ENCODE peak calls at places on chromosomes 11 and 22, in seven cellular contexts. E is AG09309; T is GM13977; X is brain microvascular endothelial cell; Q is heart right ventricle; N is pancreas; D is CD8-positive, alpha-beta T cell. S is an unnamed sample.

GRCh38 chr11:45217991-45218390 is 68.2 kb downstream of the SYT13 start:
- DNase-seq in E (no peak), T (no peak), X (no peak), Q (no peak), N (no peak), D (no peak), S (no peak)

GRCh38 chr11:10267821-10268220 is 26.2 kb downstream of the SBF2 start:
- DNase-seq in E (peak), T (no peak), X (no peak), Q (no peak), N (no peak), D (no peak), S (no peak)

GRCh38 chr11:10317281-10317755 is 12.4 kb downstream of the ADM start:
- DNase-seq in E (no peak), T (no peak), X (no peak), Q (no peak), N (no peak), D (no peak), S (no peak)

GRCh38 chr11:103413266-103413888 is 304.2 kb downstream of the DYNC2H1 start:
- DNase-seq in E (no peak), T (no peak), X (no peak), Q (no peak), N (no peak), D (no peak), S (no peak)

GRCh38 chr22:24094966-24095365 is 83.9 kb downstream of the CABIN1 start:
- DNase-seq in E (no peak), T (no peak), X (no peak), Q (no peak), N (no peak), D (no peak), S (no peak)

GRCh38 chr11:132471491-132471890 is 1060.8 kb downstream of the OPCML start:
- DNase-seq in E (peak), T (no peak), X (no peak), Q (no peak), N (no peak), D (no peak), S (no peak)

GRCh38 chr11:28017816-28018215 is 90.1 kb downstream of the KIF18A start:
- DNase-seq in E (peak), T (no peak), X (peak), Q (no peak), N (no peak), D (no peak), S (no peak)

GRCh38 chr22:39517470-39517869 is 2.9 kb upstream of the ATF4 start:
- DNase-seq in E (no peak), T (no peak), X (no peak), Q (no peak), N (no peak), D (no peak), S (no peak)

GRCh38 chr11:57417056-57417455 is 9.9 kb downstream of the SLC43A3 start:
- DNase-seq in E (peak), T (no peak), X (no peak), Q (no peak), N (no peak), D (no peak), S (no peak)

GRCh38 chr11:60926500-60926899 is 2.2 kb downstream of the TMEM132A start:
- DNase-seq in E (no peak), T (no peak), X (no peak), Q (no peak), N (no peak), D (no peak), S (no peak)

GRCh38 chr11:13316528-13316961 is 39.0 kb downstream of the BMAL1 start:
- DNase-seq in E (no peak), T (no peak), X (peak), Q (no peak), N (no peak), D (no peak), S (no peak)

GRCh38 chr11:130514851-130515250 is 66.4 kb downstream of the ADAMTS15 start:
- DNase-seq in E (no peak), T (no peak), X (no peak), Q (no peak), N (no peak), D (no peak), S (peak)

GRCh38 chr11:130514316-130514715 is 65.9 kb downstream of the ADAMTS15 start:
- DNase-seq in E (peak), T (no peak), X (no peak), Q (no peak), N (no peak), D (no peak), S (peak)

GRCh38 chr11:130512662-130513061 is 64.2 kb downstream of the ADAMTS15 start:
- DNase-seq in E (no peak), T (no peak), X (no peak), Q (no peak), N (no peak), D (no peak), S (no peak)

GRCh38 chr11:130511765-130512164 is 63.3 kb downstream of the ADAMTS15 start:
- DNase-seq in E (no peak), T (no peak), X (no peak), Q (no peak), N (no peak), D (no peak), S (no peak)

DNA sequence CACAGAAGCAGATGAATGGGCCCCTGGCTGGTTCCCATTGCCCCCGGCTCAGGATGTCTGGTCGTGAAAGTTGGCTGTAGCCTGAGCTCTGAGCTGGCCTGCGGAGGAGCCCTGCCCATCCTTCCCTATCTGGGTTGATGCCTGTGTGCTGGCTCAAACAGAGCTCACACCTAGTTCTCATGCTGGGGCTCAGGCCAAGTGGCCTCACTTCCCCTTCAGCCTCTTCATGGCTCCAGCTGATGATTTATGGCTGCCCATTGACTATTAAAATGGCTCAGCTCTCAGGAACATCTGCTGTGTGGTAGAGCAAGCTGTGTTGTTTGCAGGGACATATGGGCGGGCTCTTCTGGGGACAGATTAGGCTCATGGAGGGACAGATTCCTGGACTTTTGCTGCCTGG is 64.7 kb downstream of the ADAMTS15 start:
- DNase-seq in E (no peak), T (no peak), X (no peak), Q (peak), N (no peak), D (no peak), S (no peak)
- TF ChIP-seq CTCF in E (no peak), T (no peak), X (no peak), Q (no peak), N (no peak), D (no peak), S (no peak)

GRCh38 chr22:28951969-28952521 is 68.7 kb downstream of the ZNRF3 start:
- DNase-seq in E (peak), T (no peak), X (peak), Q (no peak), N (no peak), D (no peak), S (no peak)
- TF ChIP-seq CTCF in E (peak), T (no peak), X (peak), Q (peak), N (no peak), D (no peak), S (peak)

DNA sequence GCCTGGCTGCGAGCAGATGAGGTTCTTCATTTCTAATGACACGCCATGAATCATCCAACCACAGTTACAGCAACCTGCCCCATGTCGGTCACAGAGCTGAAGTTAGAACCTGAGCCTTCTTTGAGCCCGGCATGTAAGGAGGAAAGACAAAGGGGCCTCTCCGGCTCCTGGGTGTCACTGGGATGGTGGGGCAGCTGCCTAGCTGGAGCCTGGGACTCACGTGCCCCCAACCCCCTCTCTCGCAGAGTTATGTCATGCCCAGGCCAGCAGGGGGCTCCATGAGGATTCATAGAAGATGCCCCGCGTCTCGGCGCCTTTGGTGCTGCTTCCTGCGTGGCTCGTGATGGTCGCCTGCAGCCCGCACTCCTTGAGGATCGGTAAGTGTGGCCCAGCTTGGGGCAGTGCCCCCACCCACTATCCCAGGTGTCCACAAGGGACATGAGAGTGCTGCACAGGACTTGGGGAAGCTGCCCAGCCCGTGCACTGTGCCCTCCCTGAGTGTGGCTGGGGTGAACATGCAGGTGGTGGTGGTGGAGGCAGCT is 148.5 kb downstream of the GRIK4 start:
- DNase-seq in E (no peak), T (peak), X (peak), Q (no peak), N (no peak), D (no peak), S (no peak)
- TF ChIP-seq CTCF in E (peak), T (peak), X (peak), Q (peak), N (no peak), D (no peak), S (peak)

DNA sequence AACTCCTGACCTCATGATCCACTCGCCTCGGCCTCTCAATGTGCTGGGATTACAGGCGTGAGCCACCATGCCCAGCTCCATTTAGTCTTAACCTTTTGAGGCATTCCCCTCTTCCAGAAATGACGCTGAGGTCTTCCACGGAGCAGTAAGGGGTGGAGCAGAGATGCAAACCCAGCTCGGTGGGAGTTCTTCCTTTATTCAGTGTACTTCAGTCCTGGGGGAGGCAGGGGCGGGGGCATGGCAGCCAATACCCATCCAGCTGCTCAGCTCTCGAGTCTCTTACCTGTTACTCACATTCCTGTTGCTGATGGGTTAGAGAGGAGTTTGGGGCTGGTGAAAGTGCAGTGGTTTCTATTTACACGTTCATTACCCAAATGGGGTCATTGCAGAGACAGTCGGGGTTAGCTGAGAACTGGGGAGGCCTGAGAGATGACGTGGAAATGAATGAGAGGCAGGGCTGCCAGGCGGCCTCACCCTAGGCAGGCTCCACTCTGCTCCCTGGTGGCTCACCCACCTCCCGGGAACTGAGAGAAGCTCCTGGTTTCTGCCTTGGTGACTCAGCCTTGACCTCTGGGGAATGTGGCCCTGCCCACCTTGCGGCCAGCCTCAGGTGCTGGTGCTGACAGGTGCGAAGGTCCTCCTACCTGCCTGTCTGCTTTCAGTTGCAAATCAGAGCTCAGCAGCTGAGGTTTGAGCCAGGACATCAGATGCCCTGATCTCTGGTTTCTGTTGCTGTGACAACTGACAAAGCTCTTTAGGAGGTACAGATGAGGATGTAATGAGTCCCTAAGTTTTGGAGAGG is 13.4 kb upstream of the ST14 start:
- DNase-seq in E (no peak), T (no peak), X (no peak), Q (no peak), N (peak), D (no peak), S (no peak)
- TF ChIP-seq CTCF in E (no peak), T (no peak), X (peak), Q (peak), N (no peak), D (no peak), S (no peak)

GRCh38 chr11:22192289-22192641 is 620 bp upstream of the ANO5 start:
- DNase-seq in E (no peak), T (peak), X (no peak), Q (peak), N (peak), D (no peak), S (no peak)

GRCh38 chr11:22193348-22194051 is 615 bp downstream of the ANO5 start:
- DNase-seq in E (no peak), T (peak), X (no peak), Q (peak), N (peak), D (no peak), S (no peak)

GRCh38 chr11:22197139-22197893 is 4.4 kb downstream of the ANO5 start:
- DNase-seq in E (no peak), T (no peak), X (no peak), Q (no peak), N (no peak), D (no peak), S (no peak)

GRCh38 chr11:22192642-22193347 is at the start of gene ANO5:
- DNase-seq in E (no peak), T (peak), X (no peak), Q (peak), N (peak), D (no peak), S (peak)

DNA sequence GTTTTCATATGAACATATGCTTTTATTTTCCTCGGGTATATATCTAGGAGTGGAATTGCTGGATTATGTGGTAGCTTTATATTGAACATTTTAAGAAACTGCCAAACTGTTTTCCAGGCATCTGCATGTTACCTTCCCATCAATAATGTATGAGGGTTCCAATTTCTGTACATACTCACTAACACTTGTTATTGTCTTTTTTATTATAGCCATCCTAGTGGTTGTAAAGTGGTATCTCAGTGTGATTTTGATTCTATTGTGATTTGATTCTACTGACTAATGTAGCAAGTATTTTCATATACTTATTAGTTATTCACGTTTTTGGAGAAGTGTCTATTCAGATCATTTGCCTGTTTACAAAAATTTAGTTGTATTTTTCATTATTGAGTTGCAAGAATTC is 2.0 kb downstream of the ANO5 start:
- DNase-seq in E (no peak), T (no peak), X (no peak), Q (no peak), N (no peak), D (no peak), S (no peak)
- TF ChIP-seq CTCF in E (no peak), T (no peak), X (no peak), Q (no peak), N (no peak), D (no peak), S (no peak)

GRCh38 chr22:19799322-19800190 is 39.0 kb downstream of the TBX1 start:
- DNase-seq in E (peak), T (no peak), X (peak), Q (peak), N (no peak), D (no peak), S (peak)
- TF ChIP-seq CTCF in E (peak), T (no peak), X (peak), Q (no peak), N (no peak), D (no peak), S (peak)

S was measured in osteocyte.